ENCODE peak calls at places on chromosome 6, in nine cellular contexts. W is ovary; P is naive thymus-derived CD8-positive, alpha-beta T cell; F is A172; I is NB4; J is epithelial cell of esophagus; L is occipital lobe; D is NCI-H1417; X is stimulated activated CD4-positive, alpha-beta T cell treated with anti-CD3 and anti-CD28 coated beads, TNF-alpha, amount 100 ng/mL, for 24 hours. H is an unnamed sample.

GRCh38 chr6:119096683-119097310 is 18.3 kb upstream of the FAM184A start:
- DNase-seq in W (peak; percentile 87), P (no peak), F (no peak), I (no peak), J (peak; percentile 85), L (no peak), D (no peak), X (no peak), H (no peak)

GRCh38 chr6:128492386-128492785 is 28.0 kb downstream of the PTPRK start:
- DNase-seq in W (no peak), P (no peak), F (no peak), I (no peak), J (peak; percentile 54), L (no peak), D (peak; percentile 19), X (no peak), H (no peak)

GRCh38 chr6:89927788-89928565 is 33.7 kb downstream of the GJA10 start:
- DNase-seq in W (no peak), P (no peak), F (no peak), I (peak; percentile 51), J (peak; percentile 77), L (no peak), D (no peak), X (no peak), H (no peak)

GRCh38 chr6:88490865-88491264 is 324.7 kb upstream of the CNR1 start:
- DNase-seq in W (no peak), P (no peak), F (no peak), I (no peak), J (no peak), L (no peak), D (no peak), X (no peak), H (no peak)

GRCh38 chr6:144372611-144373010 is 87.5 kb downstream of the UTRN start:
- DNase-seq in W (no peak), P (no peak), F (no peak), I (no peak), J (peak; percentile 59), L (no peak), D (no peak), X (no peak), H (no peak)

GRCh38 chr6:15653581-15653980 is 9.2 kb downstream of the DTNBP1 start:
- DNase-seq in W (no peak), P (no peak), F (no peak), I (no peak), J (no peak), L (no peak), D (no peak), X (no peak), H (no peak)

GRCh38 chr6:69422474-69422873 is 374.3 kb downstream of the LMBRD1 start:
- DNase-seq in W (no peak), P (no peak), F (no peak), I (no peak), J (no peak), L (no peak), D (peak; percentile 83), X (no peak), H (no peak)

GRCh38 chr6:169274761-169275160 is 21.1 kb upstream of the THBS2 start:
- DNase-seq in W (no peak), P (no peak), F (no peak), I (no peak), J (no peak), L (no peak), D (no peak), X (no peak), H (no peak)

GRCh38 chr6:113855500-113856010 is 1.6 kb upstream of the MARCKS start:
- DNase-seq in W (no peak), P (no peak), F (peak; percentile 10), I (peak; percentile 14), J (peak; percentile 27), L (peak; percentile 27), D (no peak), X (no peak), H (no peak)

H was measured in central memory CD4-positive, alpha-beta T cell.